ENCODE peak calls at places on chromosome 5, in six cellular contexts. One of them, this sample, is unnamed.

GRCh38 chr5:145295236-145295635 is 539.9 kb downstream of the PRELID2 start:
- DNase-seq in H9: no peak
- DNase-seq in IMR-90: peak; percentile 8
- DNase-seq in H1: no peak
- DNase-seq in mesenchymal stem cell: peak; percentile 61
- DNase-seq in trophoblast cell: no peak
- DNase-seq in this sample: no peak

GRCh38 chr5:31845351-31845750 is 206.4 kb downstream of the PDZD2 start:
- DNase-seq in H9: no peak
- DNase-seq in IMR-90: no peak
- DNase-seq in H1: no peak
- DNase-seq in mesenchymal stem cell: peak; percentile 48
- DNase-seq in trophoblast cell: peak; percentile 45
- DNase-seq in this sample: no peak

GRCh38 chr5:958701-959571 is 49.7 kb upstream of the NKD2 start:
- DNase-seq in H9: peak; percentile 32
- DNase-seq in IMR-90: peak; percentile 54
- DNase-seq in H1: no peak
- DNase-seq in mesenchymal stem cell: peak; percentile 20
- DNase-seq in trophoblast cell: no peak
- DNase-seq in this sample: no peak

GRCh38 chr5:72602696-72603685 is 95.8 kb upstream of the ZNF366 start:
- DNase-seq in H9: no peak
- DNase-seq in IMR-90: peak; percentile 34
- DNase-seq in H1: no peak
- DNase-seq in mesenchymal stem cell: no peak
- DNase-seq in trophoblast cell: no peak
- DNase-seq in this sample: no peak

GRCh38 chr5:22471154-22471553 is 382.0 kb downstream of the CDH12 start:
- DNase-seq in H9: no peak
- DNase-seq in IMR-90: no peak
- DNase-seq in H1: no peak
- DNase-seq in mesenchymal stem cell: no peak
- DNase-seq in trophoblast cell: no peak
- DNase-seq in this sample: no peak

GRCh38 chr5:159132429-159133040 is 32.8 kb upstream of the EBF1 start:
- DNase-seq in H9: no peak
- DNase-seq in IMR-90: no peak
- DNase-seq in H1: no peak
- DNase-seq in mesenchymal stem cell: no peak
- DNase-seq in trophoblast cell: no peak
- DNase-seq in this sample: no peak

GRCh38 chr5:176994460-176995121 is 12.0 kb downstream of the UIMC1 start:
- DNase-seq in H9: no peak
- DNase-seq in IMR-90: peak; percentile 60
- DNase-seq in H1: no peak
- DNase-seq in mesenchymal stem cell: peak; percentile 57
- DNase-seq in trophoblast cell: peak; percentile 97
- DNase-seq in this sample: no peak

GRCh38 chr5:83474170-83474796 is 2.7 kb downstream of the VCAN start:
- DNase-seq in H9: peak; percentile 97
- DNase-seq in IMR-90: peak; percentile 88
- DNase-seq in H1: peak; percentile 89
- DNase-seq in mesenchymal stem cell: peak; percentile 92
- DNase-seq in trophoblast cell: peak; percentile 79
- DNase-seq in this sample: peak; percentile 85

GRCh38 chr5:127136908-127137307 is 63.6 kb upstream of the C5orf63 start:
- DNase-seq in H9: no peak
- DNase-seq in IMR-90: no peak
- DNase-seq in H1: no peak
- DNase-seq in mesenchymal stem cell: no peak
- DNase-seq in trophoblast cell: no peak
- DNase-seq in this sample: no peak

GRCh38 chr5:93158841-93159240 is 422.2 kb downstream of the NR2F1-AS1 start:
- DNase-seq in H9: no peak
- DNase-seq in IMR-90: no peak
- DNase-seq in H1: no peak
- DNase-seq in mesenchymal stem cell: no peak
- DNase-seq in trophoblast cell: no peak
- DNase-seq in this sample: no peak

GRCh38 chr5:150625164-150625535 is 15.3 kb upstream of the SYNPO start:
- DNase-seq in H9: no peak
- DNase-seq in IMR-90: no peak
- DNase-seq in H1: no peak
- DNase-seq in mesenchymal stem cell: no peak
- DNase-seq in trophoblast cell: no peak
- DNase-seq in this sample: no peak

GRCh38 chr5:150623152-150623877 is 17.1 kb upstream of the SYNPO start:
- DNase-seq in H9: no peak
- DNase-seq in IMR-90: peak; percentile 42
- DNase-seq in H1: no peak
- DNase-seq in mesenchymal stem cell: no peak
- DNase-seq in trophoblast cell: no peak
- DNase-seq in this sample: no peak

GRCh38 chr5:150623878-150624216 is 16.6 kb upstream of the SYNPO start:
- DNase-seq in H9: no peak
- DNase-seq in IMR-90: no peak
- DNase-seq in H1: no peak
- DNase-seq in mesenchymal stem cell: no peak
- DNase-seq in trophoblast cell: no peak
- DNase-seq in this sample: no peak

GRCh38 chr5:150625831-150626746 is 14.4 kb upstream of the SYNPO start:
- DNase-seq in H9: no peak
- DNase-seq in IMR-90: no peak
- DNase-seq in H1: no peak
- DNase-seq in mesenchymal stem cell: no peak
- DNase-seq in trophoblast cell: no peak
- DNase-seq in this sample: no peak

DNA sequence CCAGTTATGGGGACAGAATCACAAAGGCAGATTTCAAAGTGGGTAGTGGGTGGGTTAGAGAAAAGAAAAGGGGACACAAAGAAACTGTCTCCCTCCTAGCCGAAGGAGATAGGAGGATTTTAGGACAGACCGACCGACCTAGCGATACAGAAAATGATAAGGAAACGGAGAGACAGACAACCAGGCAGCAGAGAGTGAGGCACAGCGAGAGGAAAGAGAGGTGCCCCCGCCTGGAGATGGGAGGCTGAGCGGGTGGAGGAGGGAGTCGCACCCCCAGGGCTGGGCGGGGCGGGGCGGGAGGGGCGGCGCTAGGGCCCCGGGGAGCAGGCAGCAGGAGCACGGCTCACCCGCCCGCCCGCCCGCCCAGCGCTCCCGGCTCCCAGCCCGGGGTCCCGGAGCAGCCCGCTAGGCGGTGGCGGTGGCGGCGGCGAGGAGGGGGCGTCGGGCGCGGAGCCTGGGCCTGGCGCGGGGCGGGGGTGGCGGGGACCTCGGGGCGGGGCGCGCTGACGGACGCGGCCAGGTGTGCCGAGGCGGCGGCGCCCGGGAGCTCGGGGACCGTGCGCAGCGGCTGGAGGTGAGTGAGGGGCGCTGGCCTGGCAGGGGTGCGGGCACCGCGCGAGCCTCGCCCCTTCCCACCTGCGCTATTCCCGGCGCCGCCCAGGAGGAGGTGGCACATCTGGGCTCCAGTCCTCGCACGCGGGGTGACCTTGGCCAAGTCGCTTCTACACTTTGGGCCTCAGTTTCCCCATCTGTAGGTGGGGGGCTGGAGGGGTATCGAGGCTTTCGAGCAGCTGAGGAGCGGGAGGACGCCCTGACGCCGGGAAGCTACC is 15.9 kb upstream of the SYNPO start:
- DNase-seq in H9: peak; percentile 56
- DNase-seq in IMR-90: no peak
- DNase-seq in H1: no peak
- DNase-seq in mesenchymal stem cell: no peak
- DNase-seq in trophoblast cell: no peak
- DNase-seq in this sample: no peak
- H3K9ac ChIP-seq in H9: no peak overlapping the region
- H3K9ac ChIP-seq in IMR-90: peak overlapping the region; percentile 94
- H3K9ac ChIP-seq in H1: no peak overlapping the region
- H3K9ac ChIP-seq in mesenchymal stem cell: peak overlapping the region; percentile 67
- H3K9ac ChIP-seq in trophoblast cell: no peak overlapping the region
- H3K9ac ChIP-seq in this sample: peak overlapping the region; percentile 75

GRCh38 chr5:29002481-29002880 is 1964.1 kb upstream of the CDH9 start:
- DNase-seq in H9: no peak
- DNase-seq in IMR-90: no peak
- DNase-seq in H1: no peak
- DNase-seq in mesenchymal stem cell: no peak
- DNase-seq in trophoblast cell: no peak
- DNase-seq in this sample: no peak

GRCh38 chr5:29005386-29005785 is 1967.0 kb upstream of the CDH9 start:
- DNase-seq in H9: no peak
- DNase-seq in IMR-90: no peak
- DNase-seq in H1: no peak
- DNase-seq in mesenchymal stem cell: peak; percentile 6
- DNase-seq in trophoblast cell: peak; percentile 3
- DNase-seq in this sample: no peak

DNA sequence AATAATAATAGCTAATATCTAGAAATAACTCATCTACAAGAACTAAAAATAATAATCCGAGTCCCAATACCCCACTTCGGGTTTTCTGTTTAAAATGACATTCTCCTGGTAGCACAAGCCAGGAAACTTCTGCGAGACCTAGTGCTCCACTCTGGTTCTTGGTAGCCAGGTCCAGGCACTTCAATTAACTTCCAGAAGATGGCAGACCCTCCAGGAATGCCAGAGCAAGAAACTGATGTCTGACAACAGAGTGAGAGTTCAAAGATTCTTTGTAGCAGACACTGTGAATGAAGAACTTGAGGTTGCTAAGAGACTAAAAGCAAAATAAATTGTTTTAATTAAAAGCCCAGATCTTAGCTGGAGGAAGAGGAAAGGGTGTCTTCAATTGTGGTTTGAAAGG is 1963.3 kb upstream of the CDH9 start:
- DNase-seq in H9: peak; percentile 35
- DNase-seq in IMR-90: no peak
- DNase-seq in H1: no peak
- DNase-seq in mesenchymal stem cell: no peak
- DNase-seq in trophoblast cell: no peak
- DNase-seq in this sample: no peak
- H2AK5ac ChIP-seq in H9: no peak overlapping the region
- H2AK5ac ChIP-seq in IMR-90: no peak overlapping the region
- H2AK5ac ChIP-seq in H1: no peak overlapping the region
- H2AK5ac ChIP-seq in mesenchymal stem cell: no peak overlapping the region
- H2AK5ac ChIP-seq in trophoblast cell: no peak overlapping the region
- H2AK5ac ChIP-seq in this sample: no peak overlapping the region

GRCh38 chr5:151357792-151358191 is 10.4 kb upstream of the SLC36A2 start:
- DNase-seq in H9: no peak
- DNase-seq in IMR-90: no peak
- DNase-seq in H1: no peak
- DNase-seq in mesenchymal stem cell: no peak
- DNase-seq in trophoblast cell: no peak
- DNase-seq in this sample: no peak
- H3K14ac ChIP-seq in H9: no peak overlapping the region
- H3K14ac ChIP-seq in IMR-90: no peak overlapping the region
- H3K14ac ChIP-seq in H1: no peak overlapping the region
- H3K14ac ChIP-seq in mesenchymal stem cell: no peak overlapping the region
- H3K14ac ChIP-seq in trophoblast cell: no peak overlapping the region
- H3K14ac ChIP-seq in this sample: no peak overlapping the region

DNA sequence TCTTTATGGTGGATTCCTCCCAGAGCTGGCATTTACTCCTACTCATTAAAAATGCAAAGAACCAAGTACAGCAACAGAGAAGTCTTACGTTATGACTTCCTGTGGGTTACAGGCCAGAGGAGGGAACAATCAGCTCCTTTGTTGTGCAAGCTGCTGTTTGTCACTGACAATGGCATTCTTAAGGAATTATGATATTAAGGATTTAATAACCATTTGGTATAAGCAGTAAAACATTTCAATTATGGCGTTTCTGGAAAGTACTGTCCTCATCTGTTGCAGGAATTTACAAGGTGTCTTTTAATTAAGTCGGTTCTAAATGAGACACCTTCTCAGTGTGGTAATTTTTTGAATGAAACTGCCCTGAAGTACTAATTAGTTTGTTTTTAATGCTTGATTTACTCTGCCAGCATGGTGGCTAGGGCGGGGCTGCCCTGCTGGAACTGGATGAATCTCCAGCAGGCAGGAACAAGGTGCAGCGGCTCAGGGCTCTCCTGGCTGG is 49.1 kb upstream of the VDAC1 start:
- DNase-seq in H9: no peak
- DNase-seq in IMR-90: peak; percentile 8
- DNase-seq in H1: no peak
- DNase-seq in mesenchymal stem cell: no peak
- DNase-seq in trophoblast cell: no peak
- DNase-seq in this sample: no peak
- H3K9ac ChIP-seq in H9: no peak overlapping the region
- H3K9ac ChIP-seq in IMR-90: no peak overlapping the region
- H3K9ac ChIP-seq in H1: no peak overlapping the region
- H3K9ac ChIP-seq in mesenchymal stem cell: no peak overlapping the region
- H3K9ac ChIP-seq in trophoblast cell: no peak overlapping the region
- H3K9ac ChIP-seq in this sample: no peak overlapping the region

GRCh38 chr5:69149676-69150010 is 17.3 kb upstream of the CCNB1 start:
- DNase-seq in H9: no peak
- DNase-seq in IMR-90: no peak
- DNase-seq in H1: no peak
- DNase-seq in mesenchymal stem cell: no peak
- DNase-seq in trophoblast cell: no peak
- DNase-seq in this sample: no peak

GRCh38 chr5:69152731-69153130 is 14.2 kb upstream of the CCNB1 start:
- DNase-seq in H9: no peak
- DNase-seq in IMR-90: no peak
- DNase-seq in H1: no peak
- DNase-seq in mesenchymal stem cell: no peak
- DNase-seq in trophoblast cell: no peak
- DNase-seq in this sample: no peak

DNA sequence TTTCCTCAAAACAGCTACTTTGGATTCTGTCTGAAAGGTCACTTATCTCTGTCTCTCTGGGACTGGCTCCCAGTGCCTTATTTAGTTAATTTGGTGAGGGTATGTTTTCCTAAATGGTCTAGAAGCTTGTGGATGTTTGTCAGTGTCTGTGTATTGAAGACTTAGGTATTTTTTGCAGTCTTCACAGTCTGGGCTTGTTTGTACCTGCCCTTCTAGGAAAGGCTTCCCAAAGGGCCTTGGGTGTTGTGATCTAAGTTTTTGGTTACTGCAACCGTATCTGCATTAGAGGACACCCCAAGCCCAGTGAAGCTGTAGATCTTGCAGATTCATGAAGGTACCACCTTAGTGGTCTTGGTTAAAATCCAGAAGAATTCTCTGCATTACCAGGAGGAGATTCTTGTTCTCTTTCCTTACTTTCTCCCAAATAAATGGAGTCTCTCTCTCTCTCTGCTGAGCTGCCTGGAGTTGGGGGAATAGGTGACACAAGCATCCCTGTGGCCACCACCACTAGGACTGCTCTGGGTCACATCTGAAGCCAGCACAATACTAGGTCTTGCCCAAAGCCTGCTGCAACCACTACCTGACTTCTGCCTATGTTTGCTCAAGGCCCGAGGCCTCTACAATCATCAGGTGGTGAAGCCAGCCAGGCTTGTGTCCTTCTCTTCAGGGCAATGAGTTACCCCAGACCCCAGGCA is 17.8 kb upstream of the CCNB1 start:
- DNase-seq in H9: no peak
- DNase-seq in IMR-90: no peak
- DNase-seq in H1: no peak
- DNase-seq in mesenchymal stem cell: no peak
- DNase-seq in trophoblast cell: no peak
- DNase-seq in this sample: no peak
- H2AK5ac ChIP-seq in H9: no peak overlapping the region
- H2AK5ac ChIP-seq in IMR-90: no peak overlapping the region
- H2AK5ac ChIP-seq in H1: no peak overlapping the region
- H2AK5ac ChIP-seq in mesenchymal stem cell: no peak overlapping the region
- H2AK5ac ChIP-seq in trophoblast cell: no peak overlapping the region
- H2AK5ac ChIP-seq in this sample: no peak overlapping the region

GRCh38 chr5:110258460-110258859 is 468.0 kb downstream of the TMEM232 start:
- DNase-seq in H9: no peak
- DNase-seq in IMR-90: no peak
- DNase-seq in H1: no peak
- DNase-seq in mesenchymal stem cell: peak; percentile 88
- DNase-seq in trophoblast cell: peak; percentile 19
- DNase-seq in this sample: peak; percentile 65
- H3K14ac ChIP-seq in H9: no peak overlapping the region
- H3K14ac ChIP-seq in IMR-90: no peak overlapping the region
- H3K14ac ChIP-seq in H1: no peak overlapping the region
- H3K14ac ChIP-seq in mesenchymal stem cell: no peak overlapping the region
- H3K14ac ChIP-seq in trophoblast cell: no peak overlapping the region
- H3K14ac ChIP-seq in this sample: no peak overlapping the region